ENCODE peak calls at places on chromosome 9, in six cellular contexts. S is NCI-H1092 treated with DMSO at 0.1 percent for 48 hours, F is GM23248, J is choroid plexus epithelial cell, G is GOT3, C is NCI-H748 treated with DMSO at 0.1 percent for 48 hours. N is an unnamed sample.

GRCh38 chr9:98248737-98249474 is 6.5 kb downstream of the TBC1D2 start:
- DNase-seq in G (no peak), S (no peak), F (peak), J (peak), C (no peak), N (no peak)

GRCh38 chr9:110076894-110077725 is 130.8 kb downstream of the C9orf152 start:
- DNase-seq in C (no peak), G (no peak), F (peak), J (peak), S (no peak), N (no peak)

GRCh38 chr9:137454506-137455360 is 4.4 kb downstream of the NSMF start:
- DNase-seq in S (no peak), F (peak), G (no peak), J (peak), C (no peak), N (no peak)

GRCh38 chr9:106583751-106584150 is 279.2 kb upstream of the ZNF462 start:
- DNase-seq in J (no peak), G (no peak), F (no peak), C (no peak), S (no peak), N (no peak)

GRCh38 chr9:125994066-125994943 is 247.1 kb downstream of the PBX3 start:
- DNase-seq in G (no peak), S (no peak), F (no peak), J (no peak), C (no peak), N (no peak)

GRCh38 chr9:21931428-21931827 is 62.8 kb downstream of the CDKN2A start:
- DNase-seq in G (no peak), C (no peak), S (no peak), F (peak), J (no peak), N (no peak)

GRCh38 chr9:37936376-37936775 is 32.4 kb upstream of the SLC25A51 start:
- DNase-seq in J (no peak), S (no peak), F (peak), C (no peak), G (no peak), N (no peak)

GRCh38 chr9:93260290-93261066 is 76.5 kb downstream of the WNK2 start:
- DNase-seq in J (no peak), F (no peak), S (no peak), C (no peak), G (no peak), N (no peak)